ENCODE peak calls at places on chromosomes 6 and 20, in five cellular contexts. H is NCI-H1930, M is NCI-H460, R is NCI-H510A treated with DMSO at 0.1 percent for 48 hours, W is ACHN. O is an unnamed sample.

GRCh38 chr20:58237318-58238182 is 9.1 kb upstream of the ANKRD60 start:
- DNase-seq in M (no peak), W (no peak), H (no peak), R (no peak), O (no peak)

GRCh38 chr20:19077370-19078220 is 134.8 kb upstream of the SLC24A3 start:
- DNase-seq in W (no peak), R (peak; percentile 74), M (no peak), H (no peak), O (no peak)

GRCh38 chr20:15138548-15139126 is 801.2 kb upstream of the FLRT3 start:
- DNase-seq in W (no peak), R (no peak), M (no peak), H (no peak), O (no peak)

GRCh38 chr6:167733740-167734661 is 92.7 kb upstream of the AFDN start:
- DNase-seq in M (no peak), R (peak; percentile 5), W (no peak), H (no peak), O (no peak)

GRCh38 chr6:1627884-1628550 is 18.3 kb downstream of the FOXC1 start:
- DNase-seq in R (no peak), M (no peak), W (no peak), H (no peak), O (no peak)

GRCh38 chr6:147774856-147775255 is 266.4 kb downstream of the SAMD5 start:
- DNase-seq in R (no peak), M (no peak), H (no peak), W (peak; percentile 17), O (no peak)

GRCh38 chr20:33251496-33251895 is 15.7 kb downstream of the BPIFA1 start:
- DNase-seq in M (no peak), W (no peak), H (no peak), R (no peak), O (no peak)

GRCh38 chr6:5214570-5215052 is 46.1 kb downstream of the LYRM4 start:
- DNase-seq in R (no peak), W (peak; percentile 34), M (no peak), H (peak; percentile 10), O (peak; percentile 42)

GRCh38 chr6:55040102-55040848 is 134.0 kb upstream of the HCRTR2 start:
- DNase-seq in H (no peak), M (no peak), W (no peak), R (no peak), O (no peak)

GRCh38 chr6:37536462-37537225 is 37.0 kb upstream of the CCDC167 start:
- DNase-seq in W (no peak), M (no peak), R (peak; percentile 14), H (no peak), O (no peak)

GRCh38 chr20:19003759-19004336 is 190.3 kb downstream of the SCP2D1 start:
- DNase-seq in R (no peak), M (no peak), W (no peak), H (no peak), O (no peak)

GRCh38 chr6:51209651-51210050 is 391.0 kb downstream of the TFAP2B start:
- DNase-seq in M (no peak), R (no peak), H (no peak), W (no peak), O (no peak)

GRCh38 chr6:139909992-139910391 is 535.5 kb upstream of the CITED2 start:
- DNase-seq in H (no peak), R (no peak), M (no peak), W (no peak), O (no peak)

GRCh38 chr20:1804554-1804956 is 90.7 kb upstream of the SIRPA start:
- DNase-seq in W (no peak), M (no peak), R (no peak), H (no peak), O (no peak)

GRCh38 chr6:36633915-36634314 is 39.8 kb downstream of the SRSF3 start:
- DNase-seq in M (no peak), W (no peak), R (peak; percentile 16), H (no peak), O (no peak)

GRCh38 chr20:4014031-4014474 is 1.3 kb downstream of the RNF24 start:
- DNase-seq in R (peak; percentile 94), H (peak; percentile 31), W (peak; percentile 70), M (peak; percentile 68), O (peak; percentile 34)

GRCh38 chr20:53829086-53829703 is 235.6 kb upstream of the ZNF217 start:
- DNase-seq in W (peak; percentile 93), H (no peak), M (peak; percentile 89), R (no peak), O (no peak)

GRCh38 chr6:91697010-91697694 is 1110.3 kb upstream of the MAP3K7 start:
- DNase-seq in M (no peak), H (no peak), R (no peak), W (no peak), O (no peak)

GRCh38 chr6:42136508-42137191 is 5.8 kb downstream of the C6orf132 start:
- DNase-seq in M (no peak), H (no peak), W (peak; percentile 71), R (no peak), O (no peak)

GRCh38 chr6:128491643-128492206 is 28.7 kb downstream of the PTPRK start:
- DNase-seq in H (no peak), R (no peak), W (peak; percentile 68), M (no peak), O (no peak)

GRCh38 chr6:166402582-166403277 is 20.0 kb upstream of the MPC1 start:
- DNase-seq in M (no peak), R (no peak), H (no peak), W (no peak), O (peak; percentile 7)

GRCh38 chr6:168400044-168400443 is 40.9 kb upstream of the SMOC2 start:
- DNase-seq in W (no peak), H (no peak), R (no peak), M (no peak), O (no peak)

GRCh38 chr6:111161650-111162049 is 74.3 kb downstream of the SLC16A10 start:
- DNase-seq in R (no peak), H (no peak), M (no peak), W (no peak), O (no peak)

GRCh38 chr20:23244207-23244915 is 106.2 kb upstream of the NXT1 start:
- DNase-seq in R (no peak), H (no peak), M (no peak), W (no peak), O (peak; percentile 9)

GRCh38 chr20:23626040-23626620 is 11.6 kb downstream of the CST3 start:
- DNase-seq in H (no peak), R (no peak), M (peak; percentile 26), W (no peak), O (no peak)

GRCh38 chr6:158978752-158979151 is 21.2 kb downstream of the RSPH3 start:
- DNase-seq in R (no peak), W (no peak), H (no peak), M (no peak), O (no peak)

GRCh38 chr20:59835448-59836395 is 97.7 kb downstream of the SYCP2 start:
- DNase-seq in W (no peak), R (peak; percentile 67), M (no peak), H (no peak), O (no peak)

GRCh38 chr6:41646026-41646795 is 7.9 kb downstream of the MDFI start:
- DNase-seq in W (no peak), H (no peak), R (no peak), M (no peak), O (no peak)

GRCh38 chr6:147287869-147288271 is 83.7 kb downstream of the STXBP5 start:
- DNase-seq in R (no peak), M (no peak), H (no peak), W (peak; percentile 54), O (no peak)

GRCh38 chr6:47083586-47084047 is 41.5 kb upstream of the ADGRF1 start:
- DNase-seq in W (no peak), R (peak; percentile 59), M (no peak), H (no peak), O (no peak)

GRCh38 chr6:143232849-143233248 is 172.2 kb downstream of the AIG1 start:
- DNase-seq in M (no peak), W (peak; percentile 58), R (no peak), H (peak; percentile 0), O (peak; percentile 28)

GRCh38 chr6:145086197-145086596 is 649.1 kb downstream of the EPM2A start:
- DNase-seq in W (no peak), H (no peak), M (peak; percentile 51), R (no peak), O (no peak)

GRCh38 chr20:35466856-35467255 is 11.5 kb downstream of the CEP250 start:
- DNase-seq in W (no peak), R (no peak), H (no peak), M (no peak), O (no peak)

GRCh38 chr6:54647301-54647664 is 199.3 kb upstream of the FAM83B start:
- DNase-seq in W (no peak), H (no peak), R (no peak), M (no peak), O (no peak)

GRCh38 chr6:95693108-95693507 is 115.8 kb downstream of the MANEA start:
- DNase-seq in R (no peak), W (peak; percentile 24), M (peak; percentile 2), H (no peak), O (no peak)